ENCODE peak calls at places on chromosomes 5 and 9, in five cellular contexts. One of them, this sample, is unnamed.

GRCh38 chr9:90936380-90936779 is 134.8 kb downstream of the SYK start:
- DNase-seq in mesendoderm: no peak
- DNase-seq in H1: no peak
- DNase-seq in IMR-90: no peak
- DNase-seq in mesenchymal stem cell: no peak
- DNase-seq in this sample: no peak

GRCh38 chr5:28823231-28823630 is 1784.8 kb upstream of the CDH9 start:
- DNase-seq in mesendoderm: no peak
- DNase-seq in mesenchymal stem cell: no peak
- DNase-seq in H1: no peak
- DNase-seq in IMR-90: no peak
- DNase-seq in this sample: no peak

GRCh38 chr5:73911761-73912393 is 285.9 kb downstream of the ARHGEF28 start:
- DNase-seq in mesendoderm: no peak
- DNase-seq in H1: no peak
- DNase-seq in IMR-90: peak; percentile 41
- DNase-seq in mesenchymal stem cell: peak; percentile 65
- DNase-seq in this sample: no peak

GRCh38 chr5:139131062-139131856 is 66.9 kb downstream of the SIL1 start:
- DNase-seq in mesendoderm: no peak
- DNase-seq in H1: peak; percentile 57
- DNase-seq in mesenchymal stem cell: peak; percentile 54
- DNase-seq in IMR-90: peak; percentile 39
- DNase-seq in this sample: no peak

GRCh38 chr5:168651654-168652053 is 72.5 kb upstream of the PANK3 start:
- DNase-seq in H1: no peak
- DNase-seq in mesendoderm: no peak
- DNase-seq in mesenchymal stem cell: peak; percentile 60
- DNase-seq in IMR-90: peak; percentile 50
- DNase-seq in this sample: no peak

GRCh38 chr5:10400834-10401233 is 40.8 kb upstream of the ROPN1L start:
- DNase-seq in H1: no peak
- DNase-seq in mesendoderm: no peak
- DNase-seq in mesenchymal stem cell: peak; percentile 16
- DNase-seq in IMR-90: peak; percentile 61
- DNase-seq in this sample: no peak

GRCh38 chr9:134284741-134285140 is 41.5 kb upstream of the RXRA start:
- DNase-seq in H1: no peak
- DNase-seq in mesendoderm: no peak
- DNase-seq in mesenchymal stem cell: no peak
- DNase-seq in IMR-90: no peak
- DNase-seq in this sample: no peak

GRCh38 chr5:61010759-61011460 is 65.9 kb downstream of the NDUFAF2 start:
- DNase-seq in IMR-90: peak; percentile 13
- DNase-seq in mesendoderm: peak; percentile 84
- DNase-seq in H1: no peak
- DNase-seq in mesenchymal stem cell: peak; percentile 21
- DNase-seq in this sample: no peak

GRCh38 chr5:88826959-88827585 is 55.9 kb downstream of the MEF2C start:
- DNase-seq in IMR-90: peak; percentile 90
- DNase-seq in mesendoderm: peak; percentile 51
- DNase-seq in H1: no peak
- DNase-seq in mesenchymal stem cell: peak; percentile 44
- DNase-seq in this sample: no peak

GRCh38 chr5:124402144-124402581 is 344.3 kb downstream of the ZNF608 start:
- DNase-seq in H1: no peak
- DNase-seq in IMR-90: peak; percentile 45
- DNase-seq in mesendoderm: peak; percentile 17
- DNase-seq in mesenchymal stem cell: peak; percentile 78
- DNase-seq in this sample: no peak

GRCh38 chr5:68432682-68433081 is 217.1 kb downstream of the PIK3R1 start:
- DNase-seq in IMR-90: no peak
- DNase-seq in mesendoderm: no peak
- DNase-seq in H1: no peak
- DNase-seq in mesenchymal stem cell: no peak
- DNase-seq in this sample: no peak
- H4K8ac ChIP-seq in IMR-90: no peak overlapping the region
- H4K8ac ChIP-seq in mesendoderm: no peak overlapping the region
- H4K8ac ChIP-seq in H1: no peak overlapping the region
- H4K8ac ChIP-seq in mesenchymal stem cell: no peak overlapping the region
- H4K8ac ChIP-seq in this sample: no peak overlapping the region

DNA sequence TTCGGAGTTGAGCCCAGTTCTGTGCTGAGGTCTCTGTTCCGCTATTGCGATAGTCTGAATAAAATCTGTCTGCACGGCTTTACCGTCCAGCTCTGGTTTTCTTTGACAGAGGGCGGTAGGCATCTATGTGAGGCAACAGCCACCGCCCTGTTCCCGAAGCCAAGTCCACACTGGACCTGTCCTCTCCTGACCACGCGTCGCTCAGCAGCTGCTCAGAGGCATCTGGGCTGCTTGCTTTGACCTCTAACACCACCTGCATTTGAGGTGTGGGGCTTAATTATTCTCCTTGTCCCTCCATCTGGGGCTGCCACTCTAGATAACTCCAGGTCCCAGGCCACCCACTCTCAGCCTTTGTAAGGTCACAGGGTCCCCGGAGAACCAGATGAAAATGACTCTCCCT is 168.3 kb upstream of the SMIM23 start:
- DNase-seq in IMR-90: no peak
- DNase-seq in mesenchymal stem cell: no peak
- DNase-seq in H1: no peak
- DNase-seq in mesendoderm: no peak
- DNase-seq in this sample: no peak
- H3K27me3 ChIP-seq in IMR-90: peaks cover 45% of the 10 kb centered on the region
- H3K27me3 ChIP-seq in mesenchymal stem cell: peaks cover 73% of the 10 kb centered on the region
- H3K27me3 ChIP-seq in H1: peaks cover 51% of the 10 kb centered on the region
- H3K27me3 ChIP-seq in mesendoderm: no peaks in the 10 kb centered on the region
- H3K27me3 ChIP-seq in this sample: peaks cover 9% of the 10 kb centered on the region

GRCh38 chr9:126480810-126481209 is 132.9 kb upstream of the LMX1B start:
- DNase-seq in IMR-90: no peak
- DNase-seq in mesenchymal stem cell: no peak
- DNase-seq in H1: no peak
- DNase-seq in mesendoderm: no peak
- DNase-seq in this sample: no peak
- H3K9ac ChIP-seq in IMR-90: no peak overlapping the region
- H3K9ac ChIP-seq in mesenchymal stem cell: no peak overlapping the region
- H3K9ac ChIP-seq in H1: no peak overlapping the region
- H3K9ac ChIP-seq in mesendoderm: no peak overlapping the region
- H3K9ac ChIP-seq in this sample: no peak overlapping the region

DNA sequence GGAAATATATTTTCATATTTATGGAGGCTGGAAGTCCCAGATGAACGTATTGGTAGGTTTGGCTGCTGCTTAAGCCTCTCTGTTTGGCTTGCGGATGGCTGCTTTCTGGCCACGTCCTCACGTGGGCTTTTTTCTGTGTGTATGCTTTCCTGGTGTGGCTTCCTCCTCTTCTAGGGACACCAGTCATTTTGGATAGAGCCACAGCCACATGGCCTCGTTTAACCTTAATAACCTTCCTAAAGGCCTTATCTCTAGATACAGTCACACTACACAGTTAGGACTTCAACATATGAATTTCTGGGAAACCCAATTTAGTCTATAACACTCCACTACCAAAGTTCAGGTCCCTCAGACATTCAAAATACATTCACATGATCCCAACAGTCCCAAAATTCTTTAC is 26.9 kb downstream of the NUTM2F start:
- DNase-seq in mesenchymal stem cell: no peak
- DNase-seq in H1: no peak
- DNase-seq in IMR-90: no peak
- DNase-seq in mesendoderm: no peak
- DNase-seq in this sample: no peak
- H4K8ac ChIP-seq in mesenchymal stem cell: no peak overlapping the region
- H4K8ac ChIP-seq in H1: no peak overlapping the region
- H4K8ac ChIP-seq in IMR-90: no peak overlapping the region
- H4K8ac ChIP-seq in mesendoderm: no peak overlapping the region
- H4K8ac ChIP-seq in this sample: no peak overlapping the region

DNA sequence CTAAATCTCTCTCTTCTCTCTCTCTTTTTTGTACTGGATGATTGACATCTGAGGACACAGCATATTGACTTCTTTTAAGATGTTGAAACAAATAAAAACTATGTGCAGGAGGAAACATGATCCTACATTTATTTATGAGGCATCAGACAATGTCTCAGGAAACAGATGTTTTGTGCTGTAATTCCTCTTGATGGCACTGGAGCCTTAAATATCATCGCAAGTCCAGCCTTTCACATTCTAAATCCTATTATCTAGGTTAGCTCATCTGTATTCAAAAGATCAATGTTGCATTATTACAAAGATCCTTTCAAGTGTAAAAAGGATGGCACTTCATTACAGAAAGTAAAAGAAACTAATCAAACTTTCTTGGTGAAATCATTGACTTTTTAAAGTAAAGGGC is 63.9 kb downstream of the MAT2B start:
- DNase-seq in H1: no peak
- DNase-seq in mesendoderm: peak; percentile 25
- DNase-seq in IMR-90: peak; percentile 73
- DNase-seq in mesenchymal stem cell: peak; percentile 56
- DNase-seq in this sample: no peak
- H3K27me3 ChIP-seq in H1: peaks cover 10% of the 10 kb centered on the region
- H3K27me3 ChIP-seq in mesendoderm: peaks cover 2% of the 10 kb centered on the region
- H3K27me3 ChIP-seq in IMR-90: no peaks in the 10 kb centered on the region
- H3K27me3 ChIP-seq in mesenchymal stem cell: no peaks in the 10 kb centered on the region
- H3K27me3 ChIP-seq in this sample: peaks cover 37% of the 10 kb centered on the region